ENCODE peak calls at places on chromosomes 5 and 9, in five cellular contexts. R is uterus, Q is AG04450, A is SK-N-SH, D is A549. S is an unnamed sample.

GRCh38 chr9:133058051-133058450 is 3.7 kb upstream of the CEL start:
- DNase-seq in Q (no peak), D (no peak), R (no peak), A (no peak), S (no peak)

GRCh38 chr5:52880541-52880940 is 92.8 kb downstream of the ITGA1 start:
- DNase-seq in Q (no peak), D (no peak), A (no peak), R (no peak), S (no peak)

GRCh38 chr9:2764371-2764770 is 47.1 kb downstream of the KCNV2 start:
- DNase-seq in A (no peak), D (no peak), Q (no peak), R (no peak), S (no peak)

GRCh38 chr9:87089963-87090362 is 142.7 kb upstream of the GAS1 start:
- DNase-seq in A (no peak), D (no peak), Q (no peak), R (no peak), S (no peak)

GRCh38 chr9:84136119-84136868 is 155.7 kb downstream of the RMI1 start:
- DNase-seq in D (peak), Q (no peak), A (no peak), R (no peak), S (peak)

GRCh38 chr9:114386886-114387677 is 700 bp downstream of the AKNA start:
- DNase-seq in A (no peak), Q (no peak), D (no peak), R (peak), S (peak)

GRCh38 chr5:4640793-4641192 is 499.3 kb upstream of the ADAMTS16 start:
- DNase-seq in D (no peak), Q (no peak), R (no peak), A (no peak), S (no peak)

GRCh38 chr5:35783551-35783950 is 73.1 kb upstream of the IL7R start:
- DNase-seq in Q (no peak), R (no peak), A (no peak), D (no peak), S (no peak)

GRCh38 chr9:121612511-121612998 is 38.9 kb upstream of the DAB2IP start:
- DNase-seq in D (no peak), A (no peak), R (no peak), Q (no peak), S (no peak)

GRCh38 chr5:94705427-94705826 is 87.0 kb downstream of the SLF1 start:
- DNase-seq in R (no peak), D (no peak), Q (no peak), A (no peak), S (peak)

GRCh38 chr9:75378036-75378435 is 289.7 kb downstream of the OSTF1 start:
- DNase-seq in A (no peak), D (no peak), Q (no peak), R (peak), S (no peak)

GRCh38 chr9:3868466-3868865 is 342.7 kb upstream of the RFX3 start:
- DNase-seq in A (no peak), R (no peak), Q (no peak), D (no peak), S (peak)

GRCh38 chr5:112077180-112077579 is 320.2 kb upstream of the NREP start:
- DNase-seq in R (no peak), Q (no peak), D (no peak), A (no peak), S (peak)

GRCh38 chr9:36436909-36437308 is 36.8 kb upstream of the RNF38 start:
- DNase-seq in Q (no peak), R (no peak), A (no peak), D (no peak), S (no peak)

GRCh38 chr9:128863647-128864046 is 18.1 kb downstream of the KYAT1 start:
- DNase-seq in D (peak), A (peak), Q (no peak), R (peak), S (peak)

GRCh38 chr5:125981016-125981415 is 442.2 kb upstream of the GRAMD2B start:
- DNase-seq in D (no peak), Q (no peak), R (no peak), A (no peak), S (peak)

GRCh38 chr9:16257604-16258003 is 612.9 kb downstream of the BNC2 start:
- DNase-seq in A (no peak), D (no peak), Q (no peak), R (no peak), S (no peak)

GRCh38 chr9:127124792-127125191 is 2.4 kb upstream of the ANGPTL2 start:
- DNase-seq in Q (no peak), A (no peak), R (no peak), D (no peak), S (no peak)

GRCh38 chr9:20725675-20726074 is 41.6 kb downstream of the FOCAD start:
- DNase-seq in A (no peak), Q (no peak), R (no peak), D (no peak), S (no peak)

GRCh38 chr5:82217917-82218316 is 60.2 kb downstream of the RPS23 start:
- DNase-seq in D (no peak), R (no peak), A (no peak), Q (no peak), S (no peak)

GRCh38 chr5:82211855-82212572 is 66.1 kb downstream of the RPS23 start:
- DNase-seq in A (no peak), R (no peak), Q (no peak), D (no peak), S (no peak)
- H3K4me3 ChIP-seq in A (no peak), R (no peak), Q (no peak), D (no peak), S (no peak)

GRCh38 chr5:135162661-135163265 is 128.7 kb upstream of the PITX1 start:
- DNase-seq in D (no peak), R (no peak), A (no peak), Q (no peak), S (no peak)
- TF ChIP-seq CTCF in D (no peak), R (no peak), A (no peak), Q (peak), S (no peak)

GRCh38 chr9:34659592-34660253 is 2.7 kb downstream of the CCL27 start:
- DNase-seq in A (no peak), D (no peak), Q (no peak), R (no peak), S (no peak)
- H3K4me3 ChIP-seq in A (no peak), D (no peak), Q (no peak), R (no peak), S (no peak)

GRCh38 chr5:93073547-93073946 is 507.5 kb downstream of the NR2F1-AS1 start:
- DNase-seq in R (no peak), D (no peak), Q (no peak), A (no peak), S (no peak)

GRCh38 chr5:93078082-93079038 is 502.7 kb downstream of the NR2F1-AS1 start:
- DNase-seq in R (no peak), A (peak), Q (peak), D (peak), S (peak)

GRCh38 chr5:93076566-93076965 is 504.5 kb downstream of the NR2F1-AS1 start:
- DNase-seq in R (no peak), A (no peak), D (no peak), Q (no peak), S (peak)

GRCh38 chr5:93076096-93076495 is 504.9 kb downstream of the NR2F1-AS1 start:
- DNase-seq in A (no peak), Q (no peak), D (no peak), R (no peak), S (no peak)

GRCh38 chr5:93079046-93079445 is 502.0 kb downstream of the NR2F1-AS1 start:
- DNase-seq in Q (no peak), A (no peak), R (no peak), D (no peak), S (no peak)
- TF ChIP-seq CTCF in Q (no peak), A (no peak), R (no peak), D (no peak), S (no peak)

GRCh38 chr5:136030956-136031611 is 2.3 kb downstream of the TGFBI start:
- DNase-seq in Q (no peak), A (peak), D (no peak), R (no peak), S (no peak)
- H3K4me3 ChIP-seq in Q (peak), A (peak), D (peak), R (no peak), S (peak)